ENCODE peak calls at places on chromosomes 4 and X, in nine cellular contexts. I is H1, D is K562, X is A549, H is WTC11, Z is HCT116, N is endothelial cell of umbilical vein, P is GM12878, U is SK-N-SH. L is an unnamed sample.

GRCh38 chr4:88341227-88342192 is 37.1 kb upstream of the HERC6 start:
- DNase-seq in I (no peak), D (no peak), X (peak; percentile 57), H (no peak), Z (no peak), N (peak; percentile 91), P (no peak), U (no peak), L (peak; percentile 10)

GRCh38 chr4:98686046-98686385 is 27.6 kb upstream of the TSPAN5 start:
- DNase-seq in I (no peak), D (no peak), X (no peak), H (no peak), Z (no peak), N (no peak), P (no peak), U (no peak), L (no peak)

GRCh38 chr4:189973646-189974045 is 33.0 kb downstream of the FRG1 start:
- DNase-seq in I (no peak), D (no peak), X (no peak), H (no peak), Z (no peak), N (no peak), P (no peak), U (no peak), L (no peak)

GRCh38 chrX:77446029-77446585 is 1.1 kb upstream of the FGF16 start:
- DNase-seq in I (no peak), D (no peak), X (no peak), H (peak; percentile 64), Z (no peak), N (peak; percentile 86), P (no peak), U (no peak), L (no peak)

GRCh38 chr4:32117696-32118095 is 1397.5 kb downstream of the PCDH7 start:
- DNase-seq in I (no peak), D (no peak), X (peak; percentile 4), H (no peak), Z (no peak), N (no peak), P (no peak), U (no peak), L (no peak)

GRCh38 chr4:52628543-52628942 is 30.6 kb downstream of the USP46 start:
- DNase-seq in I (no peak), D (no peak), X (no peak), H (no peak), Z (no peak), N (no peak), P (no peak), U (no peak), L (no peak)

GRCh38 chr4:153205757-153206156 is 1.5 kb downstream of the TRIM2 start:
- DNase-seq in I (no peak), D (no peak), X (no peak), H (peak; percentile 25), Z (peak; percentile 92), N (no peak), P (no peak), U (no peak), L (no peak)

GRCh38 chrX:46601283-46601682 is 27.7 kb downstream of the CHST7 start:
- DNase-seq in I (no peak), D (no peak), X (no peak), H (no peak), Z (no peak), N (no peak), P (no peak), U (peak; percentile 52), L (no peak)

GRCh38 chr4:133151301-133151680 is 2.2 kb downstream of the PCDH10 start:
- DNase-seq in I (no peak), D (no peak), X (peak; percentile 24), H (peak; percentile 57), Z (no peak), N (peak; percentile 59), P (no peak), U (no peak), L (no peak)

DNA sequence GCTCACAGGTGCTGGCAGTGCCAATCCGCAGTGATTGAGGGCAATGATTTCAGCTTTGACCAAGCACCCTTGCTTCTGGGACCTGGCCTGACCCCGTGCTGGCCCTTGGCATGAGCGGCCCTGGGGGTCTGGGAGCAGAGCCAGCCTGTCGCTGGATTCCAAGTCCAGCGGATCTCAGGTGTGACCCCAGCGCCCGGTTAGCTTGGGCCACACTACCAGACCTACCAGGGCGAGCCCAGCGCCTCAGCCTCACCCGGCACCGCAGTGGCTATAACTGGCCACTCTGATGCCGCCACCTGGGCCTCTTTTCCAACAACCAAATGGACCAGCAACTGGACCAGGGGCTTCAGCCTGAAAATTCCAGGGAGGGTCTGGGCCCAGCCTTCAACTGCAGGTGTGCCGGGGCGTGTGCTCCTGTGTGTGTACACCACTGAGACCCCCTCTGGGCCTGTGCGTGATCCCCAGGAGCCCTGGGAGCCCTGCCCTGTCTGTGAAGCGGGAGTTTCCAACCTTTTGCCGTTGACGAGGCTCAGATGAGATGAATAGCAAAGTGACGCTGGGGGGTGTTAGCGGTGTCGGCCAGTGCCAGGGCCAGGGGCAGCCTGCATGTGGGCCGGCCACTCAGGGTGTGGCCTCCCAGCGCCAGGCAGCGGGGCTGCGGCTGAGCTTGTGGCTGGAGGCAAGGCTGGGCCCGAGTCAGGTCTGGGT is 658 bp downstream of the SH3TC1 start:
- DNase-seq in I (no peak), D (no peak), X (no peak), H (no peak), Z (no peak), N (peak; percentile 34), P (no peak), U (no peak), L (no peak)
- TF ChIP-seq MAX in I (no peak), D (no peak), X (no peak), H (no peak), Z (no peak), N (no peak), P (no peak), U (no peak), L (no peak)

GRCh38 chr4:13546374-13546854 is 2.1 kb upstream of the NKX3-2 start:
- DNase-seq in I (no peak), D (no peak), X (no peak), H (no peak), Z (no peak), N (no peak), P (no peak), U (peak; percentile 11), L (no peak)

GRCh38 chr4:13548984-13549546 is 4.8 kb upstream of the NKX3-2 start:
- DNase-seq in I (peak; percentile 81), D (peak; percentile 88), X (peak; percentile 80), H (peak; percentile 96), Z (peak; percentile 79), N (peak; percentile 75), P (peak; percentile 72), U (peak; percentile 88), L (peak; percentile 65)

GRCh38 chr4:13548059-13548983 is 4.0 kb upstream of the NKX3-2 start:
- DNase-seq in I (no peak), D (no peak), X (no peak), H (no peak), Z (no peak), N (no peak), P (no peak), U (peak; percentile 35), L (no peak)

GRCh38 chr4:13546855-13547562 is 2.7 kb upstream of the NKX3-2 start:
- DNase-seq in I (no peak), D (no peak), X (no peak), H (peak; percentile 70), Z (no peak), N (no peak), P (no peak), U (peak; percentile 54), L (no peak)

DNA sequence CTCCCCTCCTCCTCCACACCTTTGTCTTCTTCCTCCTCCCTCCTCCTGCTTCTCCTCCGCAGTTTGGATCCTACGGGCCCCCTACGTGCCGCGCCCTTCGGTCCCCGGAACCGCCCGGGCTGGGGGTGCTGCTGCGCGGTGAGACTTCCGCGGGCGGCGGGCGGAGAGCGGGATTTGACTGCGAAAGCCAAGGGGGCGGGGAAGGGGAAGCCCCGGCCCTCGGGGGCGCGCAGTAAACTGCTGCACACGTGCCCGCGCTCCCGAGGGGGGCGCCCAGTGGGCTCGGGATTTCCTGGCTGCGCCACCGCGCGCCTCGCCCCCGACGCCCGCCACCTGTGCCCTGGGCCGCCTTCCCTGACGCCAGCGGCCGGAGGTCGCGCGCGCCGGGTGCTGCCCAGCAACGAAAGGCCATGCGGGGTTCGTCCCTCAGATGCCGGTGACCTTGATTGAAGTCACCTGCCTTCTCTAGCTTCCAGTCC is 3.3 kb upstream of the NKX3-2 start:
- DNase-seq in I (no peak), D (no peak), X (no peak), H (peak; percentile 52), Z (no peak), N (no peak), P (no peak), U (peak; percentile 56), L (no peak)
- TF ChIP-seq MAX in I (peak; percentile 50), D (no peak), X (no peak), H (no peak), Z (no peak), N (no peak), P (no peak), U (no peak), L (no peak)

DNA sequence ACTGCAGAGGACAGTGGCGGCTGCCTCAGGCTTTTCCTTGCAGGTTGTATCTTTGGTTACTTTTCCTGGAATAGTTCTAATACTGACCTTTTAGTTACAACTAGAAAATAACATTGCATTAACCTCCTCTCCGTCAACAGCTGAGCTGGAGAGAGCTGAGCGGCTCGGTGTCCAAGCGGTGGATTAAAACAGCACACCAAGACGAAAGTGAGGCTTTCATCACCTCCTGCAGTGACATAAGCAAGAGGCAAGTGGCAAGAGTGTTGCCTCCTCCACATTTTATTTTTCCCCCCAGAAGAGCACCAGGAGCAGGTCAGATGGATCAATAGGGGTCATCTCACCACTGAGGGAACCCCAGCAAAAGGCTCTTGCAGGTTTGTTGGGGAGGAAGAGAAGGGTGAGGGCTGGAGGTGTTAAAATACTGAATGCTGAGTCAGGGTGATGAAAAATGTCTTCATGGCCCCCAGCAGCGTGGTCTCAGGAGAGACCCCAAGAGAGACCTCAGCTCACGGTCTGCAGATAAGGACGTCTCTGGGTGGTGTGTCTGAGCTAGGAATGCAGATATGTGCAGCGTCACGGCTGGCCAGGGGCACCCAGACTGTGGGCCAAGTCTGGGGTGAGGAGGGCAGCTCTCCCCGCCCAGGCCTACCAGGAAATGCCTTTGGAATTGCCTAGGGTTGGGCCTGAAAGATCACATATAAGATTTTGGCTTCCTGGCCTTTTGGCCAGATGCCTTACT is 50.3 kb downstream of the CASP3 start:
- DNase-seq in I (no peak), D (no peak), X (no peak), H (no peak), Z (no peak), N (no peak), P (no peak), U (no peak), L (no peak)
- TF ChIP-seq MAX in I (no peak), D (no peak), X (no peak), H (no peak), Z (no peak), N (no peak), P (no peak), U (no peak), L (no peak)

DNA sequence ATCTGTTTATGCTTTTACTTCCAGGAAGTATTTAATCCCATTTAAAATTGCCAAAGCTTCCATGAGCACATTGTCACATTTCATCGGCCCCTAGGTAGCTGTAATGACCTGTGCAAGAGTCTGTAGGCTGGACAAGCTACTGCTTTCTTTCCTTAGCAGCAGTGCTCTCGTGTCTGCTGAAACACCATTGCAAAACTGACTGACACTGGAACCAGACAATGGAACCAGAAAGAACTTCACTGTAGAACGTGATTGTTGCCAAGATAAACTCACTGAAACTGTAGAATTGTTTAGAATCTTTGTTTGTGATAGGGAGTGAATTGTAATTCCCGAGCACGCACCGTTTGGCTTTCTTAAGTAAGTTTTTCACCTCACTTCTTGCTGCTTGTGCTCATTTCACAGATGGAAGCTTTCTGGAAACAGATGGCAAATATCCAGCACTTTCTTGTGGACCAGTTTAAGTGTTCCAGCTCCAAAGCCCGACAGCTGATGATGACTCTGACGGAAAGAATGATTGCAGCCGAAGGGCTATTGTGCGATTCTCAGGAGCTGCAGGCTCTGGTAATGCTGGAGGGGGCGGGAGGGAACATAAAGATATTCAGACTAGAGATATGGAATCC is 36.9 kb downstream of the EVC start:
- DNase-seq in I (no peak), D (no peak), X (no peak), H (no peak), Z (no peak), N (peak; percentile 93), P (no peak), U (no peak), L (no peak)
- TF ChIP-seq MAX in I (no peak), D (no peak), X (no peak), H (no peak), Z (no peak), N (no peak), P (no peak), U (no peak), L (no peak)

L was measured in HepG2.